ENCODE peak calls at places on chromosomes 7 and 10, in nine cellular contexts. A is left ventricle myocardium inferior, S is SJSA1, X is neural progenitor cell, E is cardiac muscle cell, Q is fibroblast of lung, Z is GM23248, V is BJ, R is HCT116. B is an unnamed sample. For H3K27me3, the result is how much of the 10 kb centered on the place peaks cover.

GRCh38 chr10:6383099-6383812 is 180.5 kb downstream of the PFKFB3 start:
- DNase-seq in A (no peak), S (peak), X (no peak), E (no peak), Q (peak), Z (peak), V (peak), R (no peak), B (no peak)

GRCh38 chr10:20855398-20856038 is 41.6 kb downstream of the NEBL start:
- DNase-seq in A (no peak), S (no peak), X (peak), E (no peak), Q (peak), Z (peak), V (no peak), R (no peak), B (no peak)

GRCh38 chr7:75650062-75650461 is 88.7 kb downstream of the HIP1 start:
- DNase-seq in A (no peak), S (no peak), X (peak), E (peak), Q (no peak), Z (no peak), V (no peak), R (no peak), B (no peak)

GRCh38 chr7:36400023-36400422 is 10.4 kb downstream of the ANLN start:
- DNase-seq in A (no peak), S (no peak), X (no peak), E (no peak), Q (no peak), Z (peak), V (no peak), R (no peak), B (no peak)

GRCh38 chr10:52566471-52567246 is 205.9 kb downstream of the MBL2 start:
- DNase-seq in A (no peak), S (peak), X (peak), E (peak), Q (peak), Z (peak), V (no peak), R (peak), B (no peak)

GRCh38 chr10:31554556-31554955 is 235.5 kb downstream of the ZEB1 start:
- DNase-seq in A (no peak), S (no peak), X (no peak), E (no peak), Q (peak), Z (peak), V (peak), R (no peak), B (no peak)

GRCh38 chr7:83060218-83060617 is 102.5 kb downstream of the PCLO start:
- DNase-seq in A (peak), S (no peak), X (no peak), E (no peak), Q (no peak), Z (no peak), V (no peak), R (no peak), B (no peak)

GRCh38 chr10:44042075-44042770 is 342.7 kb downstream of the CXCL12 start:
- DNase-seq in A (no peak), S (no peak), X (no peak), E (no peak), Q (no peak), Z (no peak), V (no peak), R (no peak), B (no peak)

GRCh38 chr10:47243356-47243755 is 56.6 kb upstream of the GDF10 start:
- DNase-seq in A (no peak), S (no peak), X (no peak), E (no peak), Q (no peak), Z (no peak), V (no peak), R (no peak), B (no peak)

GRCh38 chr7:133641436-133641835 is 388.6 kb downstream of the EXOC4 start:
- DNase-seq in A (no peak), S (no peak), X (no peak), E (no peak), Q (no peak), Z (no peak), V (no peak), R (no peak), B (no peak)

GRCh38 chr10:50992972-50993766 is 81.1 kb upstream of the PRKG1 start:
- DNase-seq in A (peak), S (no peak), X (peak), E (peak), Q (peak), Z (peak), V (peak), R (no peak), B (no peak)
- H3K27me3 ChIP-seq in A (under half), S (under half), X (half or more), E (under half), Q (under half), Z (under half), V (under half), R (under half), B (under half)

GRCh38 chr7:157751351-157751750 is 414.5 kb downstream of the DNAJB6 start:
- DNase-seq in A (no peak), S (no peak), X (no peak), E (no peak), Q (no peak), Z (no peak), V (no peak), R (no peak), B (no peak)

GRCh38 chr7:157743781-157744525 is 407.1 kb downstream of the DNAJB6 start:
- DNase-seq in A (no peak), S (no peak), X (no peak), E (no peak), Q (no peak), Z (no peak), V (no peak), R (no peak), B (no peak)

GRCh38 chr7:157750291-157750690 is 413.5 kb downstream of the DNAJB6 start:
- DNase-seq in A (no peak), S (no peak), X (no peak), E (no peak), Q (no peak), Z (no peak), V (no peak), R (no peak), B (no peak)

GRCh38 chr7:157744786-157745601 is 408.2 kb downstream of the DNAJB6 start:
- DNase-seq in A (no peak), S (no peak), X (no peak), E (no peak), Q (no peak), Z (no peak), V (no peak), R (no peak), B (no peak)

DNA sequence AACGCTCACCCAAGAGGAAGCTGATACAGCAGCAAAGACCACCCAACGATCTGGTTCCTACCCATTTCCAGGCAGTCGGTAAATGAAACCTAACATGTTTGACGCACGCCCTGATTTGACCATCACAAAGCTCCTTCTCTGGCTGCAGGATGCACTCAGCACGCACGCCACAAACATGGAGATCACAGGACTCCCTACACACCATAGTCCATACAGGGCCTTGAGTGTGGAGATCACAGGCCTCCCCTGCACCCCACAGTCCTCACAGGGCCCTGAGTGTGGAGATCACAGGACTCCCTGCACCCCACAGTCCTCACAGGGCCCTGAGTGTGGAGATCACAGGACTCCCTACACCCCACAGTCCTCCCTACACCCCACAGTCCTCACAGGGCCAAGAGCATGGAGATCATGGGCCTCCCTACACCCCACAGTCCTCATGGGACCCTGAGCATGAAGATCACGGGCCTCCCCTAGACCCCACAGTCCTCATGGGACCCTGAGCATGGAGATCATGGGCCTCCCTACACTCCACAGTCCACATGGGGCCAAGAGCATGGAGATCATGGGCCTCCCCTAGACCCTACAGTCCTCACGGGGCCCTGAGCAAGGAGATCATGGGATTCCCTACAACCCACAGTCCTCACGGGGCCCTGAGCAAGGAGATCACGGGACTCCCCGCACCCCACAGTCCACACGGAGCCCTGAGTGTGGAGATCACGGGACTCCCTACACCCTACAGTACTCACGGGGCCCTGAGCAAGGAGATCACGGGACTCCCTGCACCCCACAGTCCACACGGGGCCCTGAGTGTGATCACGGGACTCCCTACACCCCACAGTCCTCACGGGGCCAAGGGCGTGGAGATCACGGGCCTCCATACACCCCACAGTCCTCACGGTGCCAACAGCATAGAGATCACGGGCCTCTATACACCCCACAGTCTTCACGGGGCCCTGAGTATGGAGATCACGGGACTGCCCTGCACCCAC is 409.2 kb downstream of the DNAJB6 start:
- DNase-seq in A (no peak), S (no peak), X (no peak), E (no peak), Q (no peak), Z (no peak), V (no peak), R (no peak), B (no peak)
- H3K27me3 ChIP-seq in A (under half), S (under half), X (under half), E (under half), Q (under half), Z (under half), V (under half), R (under half), B (under half)

GRCh38 chr7:157013602-157014549 is 3.4 kb upstream of the MNX1 start:
- DNase-seq in A (no peak), S (no peak), X (peak), E (no peak), Q (no peak), Z (no peak), V (no peak), R (no peak), B (no peak)
- H3K27me3 ChIP-seq in A (half or more), S (half or more), X (half or more), E (half or more), Q (half or more), Z (half or more), V (half or more), R (under half), B (under half)

GRCh38 chr7:27165089-27165654 is at the start of gene HOXA9:
- DNase-seq in A (peak), S (peak), X (no peak), E (no peak), Q (peak), Z (peak), V (no peak), R (peak), B (peak)

GRCh38 chr7:27162548-27162848 is 2.8 kb downstream of the HOXA9 start:
- DNase-seq in A (no peak), S (no peak), X (no peak), E (no peak), Q (no peak), Z (peak), V (no peak), R (no peak), B (no peak)

GRCh38 chr7:27162930-27163775 is 2.2 kb downstream of the HOXA9 start:
- DNase-seq in A (no peak), S (no peak), X (no peak), E (no peak), Q (no peak), Z (peak), V (no peak), R (no peak), B (no peak)

GRCh38 chr7:27164381-27165088 is 802 bp downstream of the HOXA9 start:
- DNase-seq in A (peak), S (peak), X (peak), E (no peak), Q (no peak), Z (peak), V (no peak), R (no peak), B (no peak)

GRCh38 chr7:27163776-27164380 is 1.5 kb downstream of the HOXA9 start:
- DNase-seq in A (peak), S (peak), X (no peak), E (no peak), Q (no peak), Z (peak), V (no peak), R (no peak), B (no peak)
- H3K27me3 ChIP-seq in A (half or more), S (under half), X (half or more), E (half or more), Q (half or more), Z (under half), V (under half), R (under half), B (under half)

B was measured in naive thymus-derived CD4-positive, alpha-beta T cell.